ENCODE peak calls at places on chromosomes 13 and 19, in four cellular contexts. P, R, M and H are unnamed samples.

GRCh38 chr13:38417727-38418126 is 68.1 kb downstream of the UFM1 start:
- DNase-seq in P (peak), R (peak), M (no peak), H (no peak)

GRCh38 chr13:93714171-93714570 is 487.6 kb downstream of the GPC6 start:
- DNase-seq in P (no peak), R (no peak), M (no peak), H (no peak)

GRCh38 chr19:49140951-49141350 is 14.2 kb downstream of the HRC start:
- DNase-seq in P (no peak), R (no peak), M (no peak), H (no peak)

GRCh38 chr13:100128838-100129237 is 39.9 kb downstream of the PCCA start:
- DNase-seq in P (no peak), R (no peak), M (no peak), H (no peak)

GRCh38 chr13:102183509-102184182 is 218.2 kb downstream of the FGF14 start:
- DNase-seq in P (no peak), R (no peak), M (no peak), H (no peak)

GRCh38 chr19:36819130-36819630 is 19.0 kb downstream of the ZNF790 start:
- DNase-seq in P (no peak), R (peak), M (no peak), H (no peak)

GRCh38 chr13:94641432-94641941 is 39.8 kb downstream of the GPR180 start:
- DNase-seq in P (no peak), R (peak), M (peak), H (no peak)

GRCh38 chr19:39408392-39409206 is 2.0 kb downstream of the ZFP36 start:
- DNase-seq in P (peak), R (peak), M (no peak), H (no peak)

GRCh38 chr13:44218501-44219240 is 155.0 kb upstream of the SERP2 start:
- DNase-seq in P (peak), R (peak), M (peak), H (peak)